ENCODE peak calls at places on chromosome 21, in seven cellular contexts. E is NCI-H1436 treated with DMSO at 0.1 percent for 48 hours, Y is foreskin keratinocyte, K is iPS-NIHi11, Z is COR-L47, L is Daoy, M is GM23248. P is an unnamed sample.

GRCh38 chr21:38909109-38909508 is 103.4 kb downstream of the ETS2 start:
- DNase-seq in E (no peak), Y (no peak), K (no peak), Z (no peak), L (peak; percentile 19), M (no peak), P (no peak)

GRCh38 chr21:43611598-43612369 is 47.5 kb downstream of the HSF2BP start:
- DNase-seq in E (no peak), Y (no peak), K (peak; percentile 74), Z (peak; percentile 36), L (peak; percentile 77), M (peak; percentile 38), P (peak; percentile 1)

GRCh38 chr21:41979751-41980369 is 26.0 kb upstream of the C2CD2 start:
- DNase-seq in E (no peak), Y (peak; percentile 51), K (no peak), Z (no peak), L (no peak), M (no peak), P (no peak)

GRCh38 chr21:34693192-34693810 is 24.5 kb downstream of the CLIC6 start:
- DNase-seq in E (peak; percentile 14), Y (peak; percentile 49), K (peak; percentile 73), Z (peak; percentile 66), L (peak; percentile 67), M (peak; percentile 81), P (peak; percentile 85)

GRCh38 chr21:27528697-27529096 is 561.8 kb upstream of the ADAMTS5 start:
- DNase-seq in E (no peak), Y (no peak), K (no peak), Z (no peak), L (no peak), M (peak; percentile 26), P (no peak)

GRCh38 chr21:35593000-35593502 is 467.3 kb downstream of the SETD4 start:
- DNase-seq in E (no peak), Y (peak; percentile 56), K (no peak), Z (no peak), L (peak; percentile 56), M (peak; percentile 57), P (peak; percentile 42)

GRCh38 chr21:34835526-34835925 is 166.7 kb downstream of the CLIC6 start:
- DNase-seq in E (no peak), Y (no peak), K (peak; percentile 29), Z (no peak), L (no peak), M (peak; percentile 71), P (no peak)

GRCh38 chr21:39676054-39676771 is 63.5 kb downstream of the B3GALT5 start:
- DNase-seq in E (peak; percentile 71), Y (peak; percentile 88), K (peak; percentile 40), Z (peak; percentile 92), L (no peak), M (peak; percentile 44), P (peak; percentile 100)

GRCh38 chr21:15293251-15293650 is 228.5 kb upstream of the NRIP1 start:
- DNase-seq in E (no peak), Y (peak; percentile 93), K (peak; percentile 42), Z (no peak), L (peak; percentile 27), M (peak; percentile 87), P (no peak)

GRCh38 chr21:39690454-39690853 is 54.5 kb upstream of the IGSF5 start:
- DNase-seq in E (no peak), Y (no peak), K (no peak), Z (no peak), L (no peak), M (no peak), P (no peak)

GRCh38 chr21:40512590-40512989 is 334.4 kb downstream of the DSCAM start:
- DNase-seq in E (no peak), Y (no peak), K (peak; percentile 57), Z (no peak), L (peak; percentile 49), M (no peak), P (no peak)

GRCh38 chr21:38802050-38803026 is 3.4 kb upstream of the ETS2 start:
- DNase-seq in E (no peak), Y (no peak), K (no peak), Z (no peak), L (no peak), M (no peak), P (peak; percentile 72)